ENCODE peak calls at places on chromosome 17, in six cellular contexts. R is uterus, B is right lobe of liver, M is mesendoderm, H is nephron progenitor cell, S is PC-3. Q is an unnamed sample.

GRCh38 chr17:80394629-80395216 is 20.2 kb upstream of the ENDOV start:
- DNase-seq in M (peak), S (no peak), R (no peak), B (no peak), H (no peak), Q (no peak)

GRCh38 chr17:79915850-79916430 is 76.7 kb upstream of the CBX4 start:
- DNase-seq in H (no peak), B (no peak), S (peak), M (peak), R (no peak), Q (no peak)

GRCh38 chr17:50668025-50668837 is 33.5 kb downstream of the ABCC3 start:
- DNase-seq in M (peak), R (no peak), B (no peak), H (no peak), S (peak), Q (peak)

GRCh38 chr17:77208217-77208808 is 67.5 kb downstream of the SEC14L1 start:
- DNase-seq in R (peak), H (no peak), M (peak), S (no peak), B (no peak), Q (peak)

GRCh38 chr17:50593321-50593720 is 32.8 kb downstream of the CACNA1G start:
- DNase-seq in B (no peak), M (peak), H (peak), R (no peak), S (no peak), Q (no peak)

GRCh38 chr17:6297960-6298359 is 137.0 kb downstream of the AIPL1 start:
- DNase-seq in R (no peak), B (no peak), H (no peak), S (no peak), M (no peak), Q (no peak)

GRCh38 chr17:58046230-58047094 is 36.8 kb upstream of the DYNLL2 start:
- DNase-seq in M (peak), S (no peak), H (no peak), B (peak), R (no peak), Q (no peak)

GRCh38 chr17:3921853-3922319 is 5.6 kb upstream of the P2RX1 start:
- DNase-seq in B (no peak), R (no peak), M (no peak), S (no peak), H (no peak), Q (no peak)

GRCh38 chr17:10992097-10992496 is 154.2 kb upstream of the PIRT start:
- DNase-seq in S (no peak), B (no peak), M (no peak), R (no peak), H (no peak), Q (no peak)

GRCh38 chr17:64938925-64939474 is 19.7 kb upstream of the LRRC37A3 start:
- DNase-seq in R (no peak), M (peak), S (peak), H (peak), B (peak), Q (peak)

GRCh38 chr17:53219821-53220220 is 602.9 kb upstream of the KIF2B start:
- DNase-seq in M (no peak), B (no peak), S (no peak), R (no peak), H (no peak), Q (no peak)

GRCh38 chr17:17737938-17738894 is 57.0 kb downstream of the RAI1 start:
- DNase-seq in B (no peak), M (no peak), H (peak), R (no peak), S (no peak), Q (no peak)

GRCh38 chr17:1360975-1361374 is 39.0 kb downstream of the YWHAE start:
- DNase-seq in B (no peak), R (no peak), H (no peak), S (no peak), M (no peak), Q (no peak)

GRCh38 chr17:68346448-68346847 is 55.2 kb downstream of the ARSG start:
- DNase-seq in S (no peak), R (no peak), B (peak), M (no peak), H (no peak), Q (no peak)

GRCh38 chr17:8137645-8138342 is 13.9 kb upstream of the HES7 start:
- DNase-seq in B (no peak), H (no peak), S (no peak), M (no peak), R (no peak), Q (no peak)

GRCh38 chr17:79654960-79655382 is 44.1 kb upstream of the RBFOX3 start:
- DNase-seq in M (no peak), R (no peak), H (no peak), S (no peak), B (peak), Q (no peak)

Q was measured in brain microvascular endothelial cell.